ENCODE peak calls at places on chromosomes 7 and 10, in seven cellular contexts. One of them, this sample, is unnamed.

GRCh38 chr7:158276414-158277218 is 311.0 kb downstream of the PTPRN2 start:
- DNase-seq in AG08395: no peak
- DNase-seq in AG04450: no peak
- DNase-seq in WTC11: peak; percentile 3
- DNase-seq in NCI-H748 treated with DMSO at 0.1 percent for 48 hours: no peak
- DNase-seq in SHP77 treated with DMSO at 0.1 percent for 48 hours: no peak
- DNase-seq in KG1: no peak
- DNase-seq in this sample: no peak

GRCh38 chr7:36408589-36408988 is 18.9 kb downstream of the ANLN start:
- DNase-seq in SHP77 treated with DMSO at 0.1 percent for 48 hours: no peak
- DNase-seq in KG1: no peak
- DNase-seq in AG08395: no peak
- DNase-seq in AG04450: no peak
- DNase-seq in WTC11: no peak
- DNase-seq in NCI-H748 treated with DMSO at 0.1 percent for 48 hours: no peak
- DNase-seq in this sample: no peak

GRCh38 chr10:14723052-14723689 is 51.5 kb downstream of the FAM107B start:
- DNase-seq in KG1: no peak
- DNase-seq in WTC11: no peak
- DNase-seq in SHP77 treated with DMSO at 0.1 percent for 48 hours: no peak
- DNase-seq in AG08395: no peak
- DNase-seq in NCI-H748 treated with DMSO at 0.1 percent for 48 hours: no peak
- DNase-seq in AG04450: no peak
- DNase-seq in this sample: peak; percentile 26

GRCh38 chr10:119362122-119362521 is 154.8 kb downstream of the GRK5 start:
- DNase-seq in NCI-H748 treated with DMSO at 0.1 percent for 48 hours: no peak
- DNase-seq in KG1: no peak
- DNase-seq in AG04450: no peak
- DNase-seq in AG08395: no peak
- DNase-seq in SHP77 treated with DMSO at 0.1 percent for 48 hours: no peak
- DNase-seq in WTC11: no peak
- DNase-seq in this sample: no peak

GRCh38 chr7:136087881-136088280 is 110.7 kb upstream of the MTPN start:
- DNase-seq in KG1: no peak
- DNase-seq in AG04450: no peak
- DNase-seq in WTC11: no peak
- DNase-seq in SHP77 treated with DMSO at 0.1 percent for 48 hours: no peak
- DNase-seq in AG08395: no peak
- DNase-seq in NCI-H748 treated with DMSO at 0.1 percent for 48 hours: no peak
- DNase-seq in this sample: no peak

GRCh38 chr10:3868274-3868669 is 83.3 kb upstream of the KLF6 start:
- DNase-seq in KG1: no peak
- DNase-seq in AG04450: no peak
- DNase-seq in WTC11: no peak
- DNase-seq in SHP77 treated with DMSO at 0.1 percent for 48 hours: no peak
- DNase-seq in AG08395: no peak
- DNase-seq in NCI-H748 treated with DMSO at 0.1 percent for 48 hours: no peak
- DNase-seq in this sample: no peak

GRCh38 chr10:15461353-15462108 is 90.4 kb upstream of the FAM171A1 start:
- DNase-seq in SHP77 treated with DMSO at 0.1 percent for 48 hours: no peak
- DNase-seq in NCI-H748 treated with DMSO at 0.1 percent for 48 hours: no peak
- DNase-seq in AG08395: peak; percentile 85
- DNase-seq in AG04450: no peak
- DNase-seq in WTC11: no peak
- DNase-seq in KG1: no peak
- DNase-seq in this sample: no peak

GRCh38 chr7:102860351-102860811 is 52.4 kb upstream of the LRRC17 start:
- DNase-seq in WTC11: no peak
- DNase-seq in AG08395: peak; percentile 70
- DNase-seq in AG04450: peak; percentile 93
- DNase-seq in NCI-H748 treated with DMSO at 0.1 percent for 48 hours: no peak
- DNase-seq in KG1: no peak
- DNase-seq in SHP77 treated with DMSO at 0.1 percent for 48 hours: no peak
- DNase-seq in this sample: no peak

GRCh38 chr10:108598320-108598695 is 1325.0 kb downstream of the XPNPEP1 start:
- DNase-seq in WTC11: peak; percentile 29
- DNase-seq in AG04450: no peak
- DNase-seq in KG1: no peak
- DNase-seq in NCI-H748 treated with DMSO at 0.1 percent for 48 hours: no peak
- DNase-seq in AG08395: no peak
- DNase-seq in SHP77 treated with DMSO at 0.1 percent for 48 hours: no peak
- DNase-seq in this sample: no peak

GRCh38 chr7:83681200-83681599 is 32.3 kb upstream of the SEMA3E start:
- DNase-seq in KG1: no peak
- DNase-seq in AG04450: no peak
- DNase-seq in NCI-H748 treated with DMSO at 0.1 percent for 48 hours: no peak
- DNase-seq in SHP77 treated with DMSO at 0.1 percent for 48 hours: no peak
- DNase-seq in WTC11: no peak
- DNase-seq in AG08395: no peak
- DNase-seq in this sample: no peak

GRCh38 chr7:135147899-135148721 is at the start of gene TMEM140:
- DNase-seq in AG04450: no peak
- DNase-seq in KG1: no peak
- DNase-seq in NCI-H748 treated with DMSO at 0.1 percent for 48 hours: no peak
- DNase-seq in SHP77 treated with DMSO at 0.1 percent for 48 hours: no peak
- DNase-seq in AG08395: peak; percentile 53
- DNase-seq in WTC11: no peak
- DNase-seq in this sample: peak; percentile 63

GRCh38 chr7:36048141-36048901 is 104.7 kb upstream of the EEPD1 start:
- DNase-seq in AG08395: peak; percentile 87
- DNase-seq in KG1: no peak
- DNase-seq in SHP77 treated with DMSO at 0.1 percent for 48 hours: no peak
- DNase-seq in WTC11: no peak
- DNase-seq in NCI-H748 treated with DMSO at 0.1 percent for 48 hours: no peak
- DNase-seq in AG04450: peak; percentile 69
- DNase-seq in this sample: no peak

GRCh38 chr10:3197354-3198003 is 24.9 kb upstream of the PITRM1 start:
- DNase-seq in KG1: no peak
- DNase-seq in AG04450: peak; percentile 65
- DNase-seq in AG08395: peak; percentile 96
- DNase-seq in WTC11: peak; percentile 86
- DNase-seq in SHP77 treated with DMSO at 0.1 percent for 48 hours: peak; percentile 71
- DNase-seq in NCI-H748 treated with DMSO at 0.1 percent for 48 hours: peak; percentile 40
- DNase-seq in this sample: peak; percentile 36

GRCh38 chr10:2962194-2962593 is 105.2 kb upstream of the PFKP start:
- DNase-seq in NCI-H748 treated with DMSO at 0.1 percent for 48 hours: no peak
- DNase-seq in SHP77 treated with DMSO at 0.1 percent for 48 hours: no peak
- DNase-seq in KG1: no peak
- DNase-seq in AG08395: no peak
- DNase-seq in AG04450: no peak
- DNase-seq in WTC11: no peak
- DNase-seq in this sample: no peak

GRCh38 chr10:85544956-85545355 is 821.6 kb downstream of the GRID1 start:
- DNase-seq in KG1: no peak
- DNase-seq in AG04450: no peak
- DNase-seq in AG08395: no peak
- DNase-seq in NCI-H748 treated with DMSO at 0.1 percent for 48 hours: no peak
- DNase-seq in WTC11: no peak
- DNase-seq in SHP77 treated with DMSO at 0.1 percent for 48 hours: no peak
- DNase-seq in this sample: no peak

GRCh38 chr10:66627156-66627555 is 298.7 kb upstream of the LRRTM3 start:
- DNase-seq in KG1: no peak
- DNase-seq in AG04450: no peak
- DNase-seq in WTC11: peak; percentile 16
- DNase-seq in NCI-H748 treated with DMSO at 0.1 percent for 48 hours: no peak
- DNase-seq in SHP77 treated with DMSO at 0.1 percent for 48 hours: peak; percentile 42
- DNase-seq in AG08395: no peak
- DNase-seq in this sample: no peak

GRCh38 chr10:19310121-19310520 is 261.5 kb downstream of the MALRD1 start:
- DNase-seq in WTC11: no peak
- DNase-seq in KG1: no peak
- DNase-seq in AG04450: no peak
- DNase-seq in AG08395: no peak
- DNase-seq in NCI-H748 treated with DMSO at 0.1 percent for 48 hours: no peak
- DNase-seq in SHP77 treated with DMSO at 0.1 percent for 48 hours: no peak
- DNase-seq in this sample: no peak